ENCODE peak calls at places on chromosomes 13 and 19, in five cellular contexts. D, O, B, P and V are unnamed samples.

GRCh38 chr19:56476671-56477428 is at the start of gene ZNF667:
- DNase-seq in O (no peak), P (no peak), D (no peak), B (peak; percentile 71), V (peak; percentile 25)

GRCh38 chr19:9729162-9729561 is 39.4 kb downstream of the ZNF846 start:
- DNase-seq in O (no peak), D (no peak), P (no peak), B (no peak), V (no peak)

GRCh38 chr19:45150731-45151725 is 9.8 kb downstream of the NKPD1 start:
- DNase-seq in D (no peak), O (no peak), P (no peak), B (no peak), V (no peak)

GRCh38 chr13:43116242-43116641 is 92.9 kb downstream of the DNAJC15 start:
- DNase-seq in P (no peak), O (no peak), B (no peak), D (no peak), V (peak; percentile 42)

GRCh38 chr13:41756198-41756885 is 204.6 kb downstream of the VWA8 start:
- DNase-seq in O (no peak), P (no peak), B (no peak), D (no peak), V (no peak)

GRCh38 chr13:73335226-73335625 is 276.4 kb downstream of the KLF5 start:
- DNase-seq in O (no peak), P (no peak), D (no peak), B (peak; percentile 82), V (no peak)

GRCh38 chr19:30799854-30800755 is 427.9 kb downstream of the ZNF536 start:
- DNase-seq in O (no peak), D (peak; percentile 47), P (peak; percentile 28), B (no peak), V (peak; percentile 89)

GRCh38 chr19:35856546-35857149 is at the start of gene KIRREL2:
- DNase-seq in B (no peak), O (no peak), D (no peak), P (no peak), V (peak; percentile 95)

GRCh38 chr13:36814465-36814864 is 4.6 kb upstream of the RFXAP start:
- DNase-seq in O (no peak), P (no peak), B (no peak), D (peak; percentile 8), V (no peak)

GRCh38 chr19:5692785-5693194 is 2.7 kb downstream of the RPL36 start:
- DNase-seq in D (no peak), P (no peak), O (no peak), B (no peak), V (no peak)

DNA sequence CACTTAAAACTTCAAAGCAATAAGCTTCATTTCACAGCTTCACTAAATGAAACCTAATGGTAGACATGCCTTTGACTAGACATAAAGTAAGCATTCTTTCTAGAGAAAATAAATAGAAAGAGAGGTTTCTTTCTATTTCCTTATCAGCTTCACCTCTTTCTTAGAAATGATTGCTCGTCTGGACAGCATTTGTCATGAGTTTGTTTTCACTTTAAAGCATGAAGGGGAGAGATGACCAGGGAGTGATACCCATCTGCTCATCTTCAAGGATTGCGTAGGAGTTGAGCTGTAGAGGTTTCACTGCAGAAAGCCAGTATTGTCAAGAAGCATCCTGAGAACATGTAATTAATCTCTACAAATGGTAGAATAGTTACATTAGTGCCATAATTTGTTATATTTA is 61.3 kb downstream of the COL4A2 start:
- DNase-seq in B (no peak), O (no peak), D (no peak), P (no peak), V (no peak)
- H3K36me3 ChIP-seq in B (no peaks in the 10 kb centered on the region), O (no peaks in the 10 kb centered on the region), D (no peaks in the 10 kb centered on the region), P (no peaks in the 10 kb centered on the region), V (no peaks in the 10 kb centered on the region)

GRCh38 chr19:53977991-53978731 is 13.3 kb upstream of the CACNG6 start:
- DNase-seq in P (no peak), O (no peak), D (peak; percentile 25), B (peak; percentile 90), V (peak; percentile 98)
- H3K4me3 ChIP-seq in P (peak overlapping the region; percentile 25), O (peak overlapping the region; percentile 55), D (peak overlapping the region; percentile 32), B (peak overlapping the region; percentile 6), V (peak overlapping the region; percentile 49)

GRCh38 chr13:20157387-20157786 is 3.5 kb downstream of the GJA3 start:
- DNase-seq in B (no peak), O (no peak), D (no peak), P (no peak), V (no peak)

GRCh38 chr13:20160346-20161274 is at the start of gene GJA3:
- DNase-seq in O (no peak), D (no peak), P (no peak), B (peak; percentile 44), V (peak; percentile 92)

GRCh38 chr13:20161275-20161950 is 561 bp upstream of the GJA3 start:
- DNase-seq in O (no peak), B (no peak), D (no peak), P (no peak), V (peak; percentile 69)

GRCh38 chr13:20159646-20160345 is 1.1 kb downstream of the GJA3 start:
- DNase-seq in O (no peak), B (peak; percentile 53), D (no peak), P (no peak), V (no peak)

GRCh38 chr13:20156711-20157110 is 4.1 kb downstream of the GJA3 start:
- DNase-seq in O (no peak), D (no peak), P (no peak), B (no peak), V (peak; percentile 69)
- H3K27me3 ChIP-seq in O (no peaks in the 10 kb centered on the region), D (peaks cover 4% of the 10 kb centered on the region), P (peaks cover 59% of the 10 kb centered on the region), B (peaks cover 8% of the 10 kb centered on the region), V (peaks cover 36% of the 10 kb centered on the region)

GRCh38 chr13:34849406-34849805 is 92.7 kb upstream of the NBEA start:
- DNase-seq in O (no peak), P (no peak), D (no peak), B (no peak), V (no peak)
- H3K36me3 ChIP-seq in O (no peaks in the 10 kb centered on the region), P (no peaks in the 10 kb centered on the region), D (no peaks in the 10 kb centered on the region), B (no peaks in the 10 kb centered on the region), V (no peaks in the 10 kb centered on the region)